ENCODE peak calls at places on chromosomes 3 and 15, in four cellular contexts. F is stimulated activated CD4-positive, alpha-beta T cell treated with anti-CD3 and anti-CD28 coated beads, TNF-alpha, amount 100 ng/mL, for 4 hours; P is GM06990; Z is NCI-H774. Y is an unnamed sample.

GRCh38 chr3:170614214-170614966 is 28.5 kb upstream of the SLC7A14 start:
- DNase-seq in F (no peak), P (no peak), Z (no peak), Y (peak)

GRCh38 chr3:71416868-71417267 is 166.7 kb downstream of the FOXP1 start:
- DNase-seq in F (no peak), P (no peak), Z (no peak), Y (no peak)

GRCh38 chr15:91100561-91101355 is 701 bp downstream of the SV2B start:
- DNase-seq in F (no peak), P (no peak), Z (no peak), Y (no peak)

GRCh38 chr3:13214847-13215472 is 141.7 kb upstream of the IQSEC1 start:
- DNase-seq in F (no peak), P (no peak), Z (no peak), Y (no peak)

GRCh38 chr3:159273608-159274007 is 471.8 kb downstream of the MFSD1 start:
- DNase-seq in F (no peak), P (no peak), Z (no peak), Y (no peak)

GRCh38 chr3:73141531-73141930 is 80.1 kb downstream of the EBLN2 start:
- DNase-seq in F (no peak), P (no peak), Z (no peak), Y (peak)

GRCh38 chr15:72902245-72902928 is 118.8 kb upstream of the ADPGK start:
- DNase-seq in F (no peak), P (no peak), Z (no peak), Y (peak)

GRCh38 chr3:29317659-29318173 is 36.8 kb downstream of the RBMS3 start:
- DNase-seq in F (no peak), P (no peak), Z (no peak), Y (no peak)

GRCh38 chr3:2657971-2658370 is 452.2 kb downstream of the IL5RA start:
- DNase-seq in F (no peak), P (no peak), Z (no peak), Y (no peak)

GRCh38 chr3:66618066-66618465 is 117.2 kb upstream of the LRIG1 start:
- DNase-seq in F (no peak), P (no peak), Z (no peak), Y (peak)

GRCh38 chr3:98885851-98886250 is 15.6 kb downstream of the DCBLD2 start:
- DNase-seq in F (no peak), P (no peak), Z (no peak), Y (no peak)

GRCh38 chr3:160132226-160132625 is 93.0 kb upstream of the C3orf80 start:
- DNase-seq in F (no peak), P (no peak), Z (no peak), Y (no peak)

GRCh38 chr3:150433347-150433746 is 25.2 kb downstream of the TSC22D2 start:
- DNase-seq in F (no peak), P (no peak), Z (no peak), Y (no peak)

GRCh38 chr3:133209871-133210550 is 171.8 kb downstream of the TMEM108 start:
- DNase-seq in F (no peak), P (peak), Z (no peak), Y (peak)

GRCh38 chr3:15287565-15288330 is 44.6 kb downstream of the SH3BP5 start:
- DNase-seq in F (no peak), P (no peak), Z (no peak), Y (peak)

GRCh38 chr15:63255485-63255990 is 21.9 kb upstream of the APH1B start:
- DNase-seq in F (no peak), P (no peak), Z (no peak), Y (no peak)

GRCh38 chr3:22156868-22157267 is 405.9 kb upstream of the ZNF385D start:
- DNase-seq in F (no peak), P (no peak), Z (no peak), Y (no peak)

GRCh38 chr3:32614956-32615355 is 44.3 kb upstream of the DYNC1LI1 start:
- DNase-seq in F (no peak), P (no peak), Z (no peak), Y (peak)

GRCh38 chr3:191366675-191367074 is 36.3 kb upstream of the UTS2B start:
- DNase-seq in F (no peak), P (no peak), Z (no peak), Y (no peak)

GRCh38 chr15:34716111-34716510 is 38.7 kb downstream of the GJD2 start:
- DNase-seq in F (no peak), P (no peak), Z (no peak), Y (no peak)

GRCh38 chr3:186217820-186218164 is 108.9 kb upstream of the ETV5 start:
- DNase-seq in F (no peak), P (peak), Z (no peak), Y (no peak)

GRCh38 chr15:69357773-69358765 is 56.1 kb upstream of the KIF23 start:
- DNase-seq in F (no peak), P (no peak), Z (no peak), Y (no peak)

GRCh38 chr3:127762077-127762786 is 60.1 kb downstream of the MGLL start:
- DNase-seq in F (no peak), P (peak), Z (no peak), Y (no peak)

GRCh38 chr3:100230715-100231114 is 30.1 kb upstream of the TBC1D23 start:
- DNase-seq in F (no peak), P (no peak), Z (no peak), Y (no peak)

GRCh38 chr3:31877559-31877958 is 103.5 kb downstream of the OSBPL10 start:
- DNase-seq in F (no peak), P (no peak), Z (no peak), Y (no peak)